ENCODE peak calls at places on chromosomes 12 and 14, in eight cellular contexts. One of them, this sample, is unnamed.

GRCh38 chr14:69107407-69108003 is 45.4 kb downstream of the DCAF5 start:
- DNase-seq in prostate gland: peak
- DNase-seq in D341Med: peak
- DNase-seq in NCI-H1105: peak
- DNase-seq in activated T-cell treated with anti-CD3 and anti-CD28 coated beads, Interleukin-2, amount 50 U/mL, for 72 hours: peak
- DNase-seq in renal cortical epithelial cell: peak
- DNase-seq in T-helper 17 cell: no peak
- DNase-seq in T-helper 2 cell treated with Interferon-gamma antibody and Interleukin-4, amounts not matched to agents 5 μg/mL and 100 μg/mL, for 36 hours: no peak
- DNase-seq in this sample: no peak

GRCh38 chr14:24928501-24928900 is 121.4 kb downstream of the STXBP6 start:
- DNase-seq in prostate gland: no peak
- DNase-seq in D341Med: no peak
- DNase-seq in NCI-H1105: no peak
- DNase-seq in activated T-cell treated with anti-CD3 and anti-CD28 coated beads, Interleukin-2, amount 50 U/mL, for 72 hours: no peak
- DNase-seq in renal cortical epithelial cell: no peak
- DNase-seq in T-helper 17 cell: no peak
- DNase-seq in T-helper 2 cell treated with Interferon-gamma antibody and Interleukin-4, amounts not matched to agents 5 μg/mL and 100 μg/mL, for 36 hours: no peak
- DNase-seq in this sample: no peak

GRCh38 chr14:93857500-93857899 is 69.2 kb upstream of the PRIMA1 start:
- DNase-seq in prostate gland: peak
- DNase-seq in D341Med: peak
- DNase-seq in NCI-H1105: no peak
- DNase-seq in activated T-cell treated with anti-CD3 and anti-CD28 coated beads, Interleukin-2, amount 50 U/mL, for 72 hours: no peak
- DNase-seq in renal cortical epithelial cell: no peak
- DNase-seq in T-helper 17 cell: no peak
- DNase-seq in T-helper 2 cell treated with Interferon-gamma antibody and Interleukin-4, amounts not matched to agents 5 μg/mL and 100 μg/mL, for 36 hours: no peak
- DNase-seq in this sample: no peak

GRCh38 chr14:89902876-89903275 is 51.7 kb downstream of the EFCAB11 start:
- DNase-seq in prostate gland: no peak
- DNase-seq in D341Med: no peak
- DNase-seq in NCI-H1105: peak
- DNase-seq in activated T-cell treated with anti-CD3 and anti-CD28 coated beads, Interleukin-2, amount 50 U/mL, for 72 hours: no peak
- DNase-seq in renal cortical epithelial cell: no peak
- DNase-seq in T-helper 17 cell: no peak
- DNase-seq in T-helper 2 cell treated with Interferon-gamma antibody and Interleukin-4, amounts not matched to agents 5 μg/mL and 100 μg/mL, for 36 hours: no peak
- DNase-seq in this sample: no peak

GRCh38 chr12:112527501-112527900 is 108.8 kb downstream of the PTPN11 start:
- DNase-seq in prostate gland: no peak
- DNase-seq in D341Med: no peak
- DNase-seq in NCI-H1105: no peak
- DNase-seq in activated T-cell treated with anti-CD3 and anti-CD28 coated beads, Interleukin-2, amount 50 U/mL, for 72 hours: no peak
- DNase-seq in renal cortical epithelial cell: no peak
- DNase-seq in T-helper 17 cell: no peak
- DNase-seq in T-helper 2 cell treated with Interferon-gamma antibody and Interleukin-4, amounts not matched to agents 5 μg/mL and 100 μg/mL, for 36 hours: no peak
- DNase-seq in this sample: no peak

GRCh38 chr12:107594995-107595394 is 90.6 kb upstream of the PWP1 start:
- DNase-seq in prostate gland: no peak
- DNase-seq in D341Med: no peak
- DNase-seq in NCI-H1105: no peak
- DNase-seq in activated T-cell treated with anti-CD3 and anti-CD28 coated beads, Interleukin-2, amount 50 U/mL, for 72 hours: no peak
- DNase-seq in renal cortical epithelial cell: peak
- DNase-seq in T-helper 17 cell: no peak
- DNase-seq in T-helper 2 cell treated with Interferon-gamma antibody and Interleukin-4, amounts not matched to agents 5 μg/mL and 100 μg/mL, for 36 hours: no peak
- DNase-seq in this sample: no peak

GRCh38 chr14:101442451-101442850 is 118.8 kb upstream of the DIO3 start:
- DNase-seq in prostate gland: no peak
- DNase-seq in D341Med: no peak
- DNase-seq in NCI-H1105: no peak
- DNase-seq in activated T-cell treated with anti-CD3 and anti-CD28 coated beads, Interleukin-2, amount 50 U/mL, for 72 hours: peak
- DNase-seq in renal cortical epithelial cell: no peak
- DNase-seq in T-helper 17 cell: peak
- DNase-seq in T-helper 2 cell treated with Interferon-gamma antibody and Interleukin-4, amounts not matched to agents 5 μg/mL and 100 μg/mL, for 36 hours: peak
- DNase-seq in this sample: no peak

GRCh38 chr12:109153711-109154434 is 37.5 kb downstream of the ACACB start:
- DNase-seq in prostate gland: no peak
- DNase-seq in D341Med: no peak
- DNase-seq in NCI-H1105: no peak
- DNase-seq in activated T-cell treated with anti-CD3 and anti-CD28 coated beads, Interleukin-2, amount 50 U/mL, for 72 hours: no peak
- DNase-seq in renal cortical epithelial cell: peak
- DNase-seq in T-helper 17 cell: no peak
- DNase-seq in T-helper 2 cell treated with Interferon-gamma antibody and Interleukin-4, amounts not matched to agents 5 μg/mL and 100 μg/mL, for 36 hours: no peak
- DNase-seq in this sample: no peak

GRCh38 chr14:100574642-100575031 is 12.6 kb downstream of the BEGAIN start:
- DNase-seq in prostate gland: no peak
- DNase-seq in D341Med: no peak
- DNase-seq in NCI-H1105: no peak
- DNase-seq in activated T-cell treated with anti-CD3 and anti-CD28 coated beads, Interleukin-2, amount 50 U/mL, for 72 hours: no peak
- DNase-seq in renal cortical epithelial cell: no peak
- DNase-seq in T-helper 17 cell: no peak
- DNase-seq in T-helper 2 cell treated with Interferon-gamma antibody and Interleukin-4, amounts not matched to agents 5 μg/mL and 100 μg/mL, for 36 hours: no peak
- DNase-seq in this sample: no peak

GRCh38 chr12:57239587-57240068 is 10.1 kb downstream of the SHMT2 start:
- DNase-seq in prostate gland: no peak
- DNase-seq in D341Med: no peak
- DNase-seq in NCI-H1105: no peak
- DNase-seq in activated T-cell treated with anti-CD3 and anti-CD28 coated beads, Interleukin-2, amount 50 U/mL, for 72 hours: no peak
- DNase-seq in renal cortical epithelial cell: no peak
- DNase-seq in T-helper 17 cell: no peak
- DNase-seq in T-helper 2 cell treated with Interferon-gamma antibody and Interleukin-4, amounts not matched to agents 5 μg/mL and 100 μg/mL, for 36 hours: no peak
- DNase-seq in this sample: no peak

GRCh38 chr12:116861331-116861730 is 19.9 kb downstream of the HRK start:
- DNase-seq in prostate gland: no peak
- DNase-seq in D341Med: no peak
- DNase-seq in NCI-H1105: no peak
- DNase-seq in activated T-cell treated with anti-CD3 and anti-CD28 coated beads, Interleukin-2, amount 50 U/mL, for 72 hours: peak
- DNase-seq in renal cortical epithelial cell: no peak
- DNase-seq in T-helper 17 cell: no peak
- DNase-seq in T-helper 2 cell treated with Interferon-gamma antibody and Interleukin-4, amounts not matched to agents 5 μg/mL and 100 μg/mL, for 36 hours: no peak
- DNase-seq in this sample: no peak

GRCh38 chr14:37142835-37143499 is 29.4 kb downstream of the SLC25A21 start:
- DNase-seq in prostate gland: no peak
- DNase-seq in D341Med: no peak
- DNase-seq in NCI-H1105: no peak
- DNase-seq in activated T-cell treated with anti-CD3 and anti-CD28 coated beads, Interleukin-2, amount 50 U/mL, for 72 hours: no peak
- DNase-seq in renal cortical epithelial cell: peak
- DNase-seq in T-helper 17 cell: no peak
- DNase-seq in T-helper 2 cell treated with Interferon-gamma antibody and Interleukin-4, amounts not matched to agents 5 μg/mL and 100 μg/mL, for 36 hours: no peak
- DNase-seq in this sample: no peak

GRCh38 chr14:67875175-67876006 is 55.8 kb downstream of the RAD51B start:
- DNase-seq in prostate gland: no peak
- DNase-seq in D341Med: no peak
- DNase-seq in NCI-H1105: no peak
- DNase-seq in activated T-cell treated with anti-CD3 and anti-CD28 coated beads, Interleukin-2, amount 50 U/mL, for 72 hours: no peak
- DNase-seq in renal cortical epithelial cell: no peak
- DNase-seq in T-helper 17 cell: no peak
- DNase-seq in T-helper 2 cell treated with Interferon-gamma antibody and Interleukin-4, amounts not matched to agents 5 μg/mL and 100 μg/mL, for 36 hours: no peak
- DNase-seq in this sample: no peak

This sample was measured in T-helper 1 cell.